ENCODE peak calls at places on chromosome 21, in eight cellular contexts. One of them, this sample, is unnamed.

GRCh38 chr21:14956826-14957225 is 108.0 kb downstream of the NRIP1 start:
- DNase-seq in EL: peak
- DNase-seq in stimulated activated CD8-positive, alpha-beta memory T cell treated with anti-CD3 and anti-CD28 coated beads, Interleukin-7, amount 100 ng/mL, for 24 hours: no peak
- DNase-seq in midbrain: no peak
- DNase-seq in ELR: peak
- DNase-seq in mucosa of gallbladder: no peak
- DNase-seq in fibroblast of pulmonary artery: peak
- DNase-seq in CD4-positive, alpha-beta T cell: no peak
- DNase-seq in this sample: no peak

GRCh38 chr21:43935711-43936110 is 70.7 kb downstream of the AGPAT3 start:
- DNase-seq in CD4-positive, alpha-beta T cell: no peak
- DNase-seq in EL: no peak
- DNase-seq in stimulated activated CD8-positive, alpha-beta memory T cell treated with anti-CD3 and anti-CD28 coated beads, Interleukin-7, amount 100 ng/mL, for 24 hours: no peak
- DNase-seq in midbrain: no peak
- DNase-seq in ELR: no peak
- DNase-seq in fibroblast of pulmonary artery: no peak
- DNase-seq in mucosa of gallbladder: no peak
- DNase-seq in this sample: no peak

GRCh38 chr21:44984428-44984791 is 44.6 kb downstream of the SLX9 start:
- DNase-seq in CD4-positive, alpha-beta T cell: no peak
- DNase-seq in midbrain: no peak
- DNase-seq in stimulated activated CD8-positive, alpha-beta memory T cell treated with anti-CD3 and anti-CD28 coated beads, Interleukin-7, amount 100 ng/mL, for 24 hours: no peak
- DNase-seq in EL: no peak
- DNase-seq in ELR: no peak
- DNase-seq in fibroblast of pulmonary artery: no peak
- DNase-seq in mucosa of gallbladder: no peak
- DNase-seq in this sample: no peak

GRCh38 chr21:35467536-35467935 is 418.4 kb upstream of the RUNX1 start:
- DNase-seq in midbrain: no peak
- DNase-seq in fibroblast of pulmonary artery: no peak
- DNase-seq in mucosa of gallbladder: no peak
- DNase-seq in ELR: no peak
- DNase-seq in CD4-positive, alpha-beta T cell: no peak
- DNase-seq in EL: peak
- DNase-seq in stimulated activated CD8-positive, alpha-beta memory T cell treated with anti-CD3 and anti-CD28 coated beads, Interleukin-7, amount 100 ng/mL, for 24 hours: no peak
- DNase-seq in this sample: no peak

GRCh38 chr21:37206531-37206930 is 60.6 kb downstream of the VPS26C start:
- DNase-seq in stimulated activated CD8-positive, alpha-beta memory T cell treated with anti-CD3 and anti-CD28 coated beads, Interleukin-7, amount 100 ng/mL, for 24 hours: no peak
- DNase-seq in CD4-positive, alpha-beta T cell: no peak
- DNase-seq in EL: no peak
- DNase-seq in mucosa of gallbladder: no peak
- DNase-seq in midbrain: no peak
- DNase-seq in ELR: no peak
- DNase-seq in fibroblast of pulmonary artery: no peak
- DNase-seq in this sample: no peak

GRCh38 chr21:17819114-17819877 is at the start of gene C21orf91:
- DNase-seq in midbrain: peak
- DNase-seq in EL: peak
- DNase-seq in fibroblast of pulmonary artery: peak
- DNase-seq in stimulated activated CD8-positive, alpha-beta memory T cell treated with anti-CD3 and anti-CD28 coated beads, Interleukin-7, amount 100 ng/mL, for 24 hours: peak
- DNase-seq in CD4-positive, alpha-beta T cell: peak
- DNase-seq in mucosa of gallbladder: peak
- DNase-seq in ELR: peak
- DNase-seq in this sample: peak

GRCh38 chr21:31366825-31367224 is 22.8 kb upstream of the TIAM1 start:
- DNase-seq in midbrain: no peak
- DNase-seq in CD4-positive, alpha-beta T cell: no peak
- DNase-seq in ELR: peak
- DNase-seq in fibroblast of pulmonary artery: peak
- DNase-seq in stimulated activated CD8-positive, alpha-beta memory T cell treated with anti-CD3 and anti-CD28 coated beads, Interleukin-7, amount 100 ng/mL, for 24 hours: no peak
- DNase-seq in mucosa of gallbladder: peak
- DNase-seq in EL: peak
- DNase-seq in this sample: no peak

GRCh38 chr21:45805321-45805720 is 161.8 kb downstream of the PCBP3 start:
- DNase-seq in mucosa of gallbladder: no peak
- DNase-seq in midbrain: no peak
- DNase-seq in ELR: no peak
- DNase-seq in CD4-positive, alpha-beta T cell: no peak
- DNase-seq in fibroblast of pulmonary artery: no peak
- DNase-seq in stimulated activated CD8-positive, alpha-beta memory T cell treated with anti-CD3 and anti-CD28 coated beads, Interleukin-7, amount 100 ng/mL, for 24 hours: no peak
- DNase-seq in EL: no peak
- DNase-seq in this sample: no peak

GRCh38 chr21:31018232-31018631 is 20.0 kb downstream of the KRTAP19-8 start:
- DNase-seq in EL: no peak
- DNase-seq in fibroblast of pulmonary artery: no peak
- DNase-seq in CD4-positive, alpha-beta T cell: no peak
- DNase-seq in stimulated activated CD8-positive, alpha-beta memory T cell treated with anti-CD3 and anti-CD28 coated beads, Interleukin-7, amount 100 ng/mL, for 24 hours: no peak
- DNase-seq in midbrain: no peak
- DNase-seq in mucosa of gallbladder: no peak
- DNase-seq in ELR: no peak
- DNase-seq in this sample: no peak

GRCh38 chr21:46017148-46017547 is 35.6 kb downstream of the COL6A1 start:
- DNase-seq in stimulated activated CD8-positive, alpha-beta memory T cell treated with anti-CD3 and anti-CD28 coated beads, Interleukin-7, amount 100 ng/mL, for 24 hours: no peak
- DNase-seq in ELR: no peak
- DNase-seq in EL: no peak
- DNase-seq in fibroblast of pulmonary artery: no peak
- DNase-seq in midbrain: no peak
- DNase-seq in CD4-positive, alpha-beta T cell: no peak
- DNase-seq in mucosa of gallbladder: no peak
- DNase-seq in this sample: no peak

GRCh38 chr21:45769239-45769758 is 125.8 kb downstream of the PCBP3 start:
- DNase-seq in ELR: no peak
- DNase-seq in mucosa of gallbladder: no peak
- DNase-seq in CD4-positive, alpha-beta T cell: no peak
- DNase-seq in midbrain: no peak
- DNase-seq in EL: no peak
- DNase-seq in fibroblast of pulmonary artery: no peak
- DNase-seq in stimulated activated CD8-positive, alpha-beta memory T cell treated with anti-CD3 and anti-CD28 coated beads, Interleukin-7, amount 100 ng/mL, for 24 hours: no peak
- DNase-seq in this sample: no peak

GRCh38 chr21:44944596-44944995 is 4.8 kb downstream of the SLX9 start:
- DNase-seq in midbrain: no peak
- DNase-seq in CD4-positive, alpha-beta T cell: no peak
- DNase-seq in mucosa of gallbladder: no peak
- DNase-seq in stimulated activated CD8-positive, alpha-beta memory T cell treated with anti-CD3 and anti-CD28 coated beads, Interleukin-7, amount 100 ng/mL, for 24 hours: no peak
- DNase-seq in ELR: no peak
- DNase-seq in EL: no peak
- DNase-seq in fibroblast of pulmonary artery: no peak
- DNase-seq in this sample: no peak

GRCh38 chr21:16942703-16943102 is 570.1 kb upstream of the CXADR start:
- DNase-seq in fibroblast of pulmonary artery: peak
- DNase-seq in stimulated activated CD8-positive, alpha-beta memory T cell treated with anti-CD3 and anti-CD28 coated beads, Interleukin-7, amount 100 ng/mL, for 24 hours: no peak
- DNase-seq in mucosa of gallbladder: no peak
- DNase-seq in EL: peak
- DNase-seq in midbrain: no peak
- DNase-seq in CD4-positive, alpha-beta T cell: no peak
- DNase-seq in ELR: peak
- DNase-seq in this sample: peak

GRCh38 chr21:37827878-37828277 is 88.4 kb downstream of the KCNJ6 start:
- DNase-seq in stimulated activated CD8-positive, alpha-beta memory T cell treated with anti-CD3 and anti-CD28 coated beads, Interleukin-7, amount 100 ng/mL, for 24 hours: no peak
- DNase-seq in EL: no peak
- DNase-seq in mucosa of gallbladder: no peak
- DNase-seq in CD4-positive, alpha-beta T cell: no peak
- DNase-seq in midbrain: no peak
- DNase-seq in ELR: no peak
- DNase-seq in fibroblast of pulmonary artery: no peak
- DNase-seq in this sample: no peak

GRCh38 chr21:31476551-31477120 is 132.6 kb upstream of the TIAM1 start:
- DNase-seq in CD4-positive, alpha-beta T cell: no peak
- DNase-seq in midbrain: peak
- DNase-seq in fibroblast of pulmonary artery: peak
- DNase-seq in EL: no peak
- DNase-seq in stimulated activated CD8-positive, alpha-beta memory T cell treated with anti-CD3 and anti-CD28 coated beads, Interleukin-7, amount 100 ng/mL, for 24 hours: no peak
- DNase-seq in mucosa of gallbladder: no peak
- DNase-seq in ELR: peak
- DNase-seq in this sample: no peak

GRCh38 chr21:35179990-35180557 is 131.0 kb upstream of the RUNX1 start:
- DNase-seq in CD4-positive, alpha-beta T cell: no peak
- DNase-seq in fibroblast of pulmonary artery: peak
- DNase-seq in midbrain: no peak
- DNase-seq in stimulated activated CD8-positive, alpha-beta memory T cell treated with anti-CD3 and anti-CD28 coated beads, Interleukin-7, amount 100 ng/mL, for 24 hours: no peak
- DNase-seq in ELR: peak
- DNase-seq in EL: peak
- DNase-seq in mucosa of gallbladder: no peak
- DNase-seq in this sample: no peak

GRCh38 chr21:35026617-35027557 is 22.2 kb downstream of the RUNX1 start:
- DNase-seq in stimulated activated CD8-positive, alpha-beta memory T cell treated with anti-CD3 and anti-CD28 coated beads, Interleukin-7, amount 100 ng/mL, for 24 hours: peak
- DNase-seq in fibroblast of pulmonary artery: peak
- DNase-seq in ELR: peak
- DNase-seq in EL: no peak
- DNase-seq in midbrain: peak
- DNase-seq in CD4-positive, alpha-beta T cell: peak
- DNase-seq in mucosa of gallbladder: peak
- DNase-seq in this sample: no peak

GRCh38 chr21:38913120-38913975 is 107.6 kb downstream of the ETS2 start:
- DNase-seq in ELR: peak
- DNase-seq in EL: peak
- DNase-seq in CD4-positive, alpha-beta T cell: no peak
- DNase-seq in midbrain: no peak
- DNase-seq in fibroblast of pulmonary artery: peak
- DNase-seq in mucosa of gallbladder: peak
- DNase-seq in stimulated activated CD8-positive, alpha-beta memory T cell treated with anti-CD3 and anti-CD28 coated beads, Interleukin-7, amount 100 ng/mL, for 24 hours: no peak
- DNase-seq in this sample: peak

GRCh38 chr21:45555557-45556301 is 13.5 kb upstream of the SLC19A1 start:
- DNase-seq in midbrain: peak
- DNase-seq in CD4-positive, alpha-beta T cell: peak
- DNase-seq in stimulated activated CD8-positive, alpha-beta memory T cell treated with anti-CD3 and anti-CD28 coated beads, Interleukin-7, amount 100 ng/mL, for 24 hours: no peak
- DNase-seq in fibroblast of pulmonary artery: peak
- DNase-seq in ELR: peak
- DNase-seq in EL: peak
- DNase-seq in mucosa of gallbladder: peak
- DNase-seq in this sample: peak

GRCh38 chr21:15775291-15775690 is 45.5 kb downstream of the USP25 start:
- DNase-seq in CD4-positive, alpha-beta T cell: no peak
- DNase-seq in fibroblast of pulmonary artery: no peak
- DNase-seq in stimulated activated CD8-positive, alpha-beta memory T cell treated with anti-CD3 and anti-CD28 coated beads, Interleukin-7, amount 100 ng/mL, for 24 hours: no peak
- DNase-seq in midbrain: no peak
- DNase-seq in EL: peak
- DNase-seq in mucosa of gallbladder: no peak
- DNase-seq in ELR: peak
- DNase-seq in this sample: no peak

GRCh38 chr21:33402011-33402979 is 918 bp upstream of the IFNGR2 start:
- DNase-seq in ELR: peak
- DNase-seq in midbrain: peak
- DNase-seq in stimulated activated CD8-positive, alpha-beta memory T cell treated with anti-CD3 and anti-CD28 coated beads, Interleukin-7, amount 100 ng/mL, for 24 hours: no peak
- DNase-seq in CD4-positive, alpha-beta T cell: peak
- DNase-seq in fibroblast of pulmonary artery: peak
- DNase-seq in EL: peak
- DNase-seq in mucosa of gallbladder: peak
- DNase-seq in this sample: peak

GRCh38 chr21:44855572-44855971 is 17.9 kb downstream of the PTTG1IP start:
- DNase-seq in midbrain: no peak
- DNase-seq in mucosa of gallbladder: no peak
- DNase-seq in fibroblast of pulmonary artery: no peak
- DNase-seq in stimulated activated CD8-positive, alpha-beta memory T cell treated with anti-CD3 and anti-CD28 coated beads, Interleukin-7, amount 100 ng/mL, for 24 hours: no peak
- DNase-seq in CD4-positive, alpha-beta T cell: no peak
- DNase-seq in EL: no peak
- DNase-seq in ELR: no peak
- DNase-seq in this sample: no peak

GRCh38 chr21:34280389-34280795 is 83.4 kb upstream of the KCNE2 start:
- DNase-seq in ELR: no peak
- DNase-seq in EL: no peak
- DNase-seq in midbrain: no peak
- DNase-seq in stimulated activated CD8-positive, alpha-beta memory T cell treated with anti-CD3 and anti-CD28 coated beads, Interleukin-7, amount 100 ng/mL, for 24 hours: no peak
- DNase-seq in CD4-positive, alpha-beta T cell: no peak
- DNase-seq in mucosa of gallbladder: peak
- DNase-seq in fibroblast of pulmonary artery: peak
- DNase-seq in this sample: no peak

GRCh38 chr21:45852886-45853400 is 128.6 kb upstream of the COL6A1 start:
- DNase-seq in fibroblast of pulmonary artery: no peak
- DNase-seq in stimulated activated CD8-positive, alpha-beta memory T cell treated with anti-CD3 and anti-CD28 coated beads, Interleukin-7, amount 100 ng/mL, for 24 hours: no peak
- DNase-seq in mucosa of gallbladder: no peak
- DNase-seq in EL: no peak
- DNase-seq in CD4-positive, alpha-beta T cell: no peak
- DNase-seq in midbrain: no peak
- DNase-seq in ELR: no peak
- DNase-seq in this sample: no peak

GRCh38 chr21:38787461-38788274 is 18.1 kb upstream of the ETS2 start:
- DNase-seq in EL: peak
- DNase-seq in CD4-positive, alpha-beta T cell: no peak
- DNase-seq in midbrain: no peak
- DNase-seq in ELR: peak
- DNase-seq in mucosa of gallbladder: peak
- DNase-seq in stimulated activated CD8-positive, alpha-beta memory T cell treated with anti-CD3 and anti-CD28 coated beads, Interleukin-7, amount 100 ng/mL, for 24 hours: no peak
- DNase-seq in fibroblast of pulmonary artery: peak
- DNase-seq in this sample: no peak

GRCh38 chr21:42343101-42343500 is 7.7 kb downstream of the TFF2 start:
- DNase-seq in fibroblast of pulmonary artery: no peak
- DNase-seq in CD4-positive, alpha-beta T cell: no peak
- DNase-seq in midbrain: no peak
- DNase-seq in mucosa of gallbladder: no peak
- DNase-seq in EL: no peak
- DNase-seq in ELR: no peak
- DNase-seq in stimulated activated CD8-positive, alpha-beta memory T cell treated with anti-CD3 and anti-CD28 coated beads, Interleukin-7, amount 100 ng/mL, for 24 hours: no peak
- DNase-seq in this sample: no peak

GRCh38 chr21:23394458-23394857 is 2212.8 kb downstream of the MRPL39 start:
- DNase-seq in mucosa of gallbladder: no peak
- DNase-seq in EL: no peak
- DNase-seq in ELR: peak
- DNase-seq in midbrain: no peak
- DNase-seq in stimulated activated CD8-positive, alpha-beta memory T cell treated with anti-CD3 and anti-CD28 coated beads, Interleukin-7, amount 100 ng/mL, for 24 hours: no peak
- DNase-seq in fibroblast of pulmonary artery: no peak
- DNase-seq in CD4-positive, alpha-beta T cell: no peak
- DNase-seq in this sample: no peak

GRCh38 chr21:44556879-44557278 is 1.7 kb downstream of the KRTAP10-3 start:
- DNase-seq in ELR: no peak
- DNase-seq in fibroblast of pulmonary artery: no peak
- DNase-seq in EL: no peak
- DNase-seq in CD4-positive, alpha-beta T cell: no peak
- DNase-seq in midbrain: no peak
- DNase-seq in stimulated activated CD8-positive, alpha-beta memory T cell treated with anti-CD3 and anti-CD28 coated beads, Interleukin-7, amount 100 ng/mL, for 24 hours: no peak
- DNase-seq in mucosa of gallbladder: no peak
- DNase-seq in this sample: no peak

GRCh38 chr21:32457360-32457840 is 44.9 kb downstream of the EVA1C start:
- DNase-seq in midbrain: no peak
- DNase-seq in mucosa of gallbladder: peak
- DNase-seq in ELR: peak
- DNase-seq in EL: peak
- DNase-seq in fibroblast of pulmonary artery: peak
- DNase-seq in stimulated activated CD8-positive, alpha-beta memory T cell treated with anti-CD3 and anti-CD28 coated beads, Interleukin-7, amount 100 ng/mL, for 24 hours: no peak
- DNase-seq in CD4-positive, alpha-beta T cell: no peak
- DNase-seq in this sample: no peak

GRCh38 chr21:25929859-25930520 is 195.2 kb downstream of the GABPA start:
- DNase-seq in mucosa of gallbladder: no peak
- DNase-seq in midbrain: peak
- DNase-seq in fibroblast of pulmonary artery: peak
- DNase-seq in ELR: peak
- DNase-seq in EL: no peak
- DNase-seq in stimulated activated CD8-positive, alpha-beta memory T cell treated with anti-CD3 and anti-CD28 coated beads, Interleukin-7, amount 100 ng/mL, for 24 hours: no peak
- DNase-seq in CD4-positive, alpha-beta T cell: no peak
- DNase-seq in this sample: no peak

GRCh38 chr21:32477424-32477745 is 64.9 kb downstream of the EVA1C start:
- DNase-seq in fibroblast of pulmonary artery: no peak
- DNase-seq in CD4-positive, alpha-beta T cell: no peak
- DNase-seq in EL: no peak
- DNase-seq in midbrain: no peak
- DNase-seq in mucosa of gallbladder: no peak
- DNase-seq in stimulated activated CD8-positive, alpha-beta memory T cell treated with anti-CD3 and anti-CD28 coated beads, Interleukin-7, amount 100 ng/mL, for 24 hours: no peak
- DNase-seq in ELR: no peak
- DNase-seq in this sample: no peak

GRCh38 chr21:17769049-17769845 is 49.9 kb downstream of the C21orf91 start:
- DNase-seq in mucosa of gallbladder: no peak
- DNase-seq in midbrain: no peak
- DNase-seq in CD4-positive, alpha-beta T cell: no peak
- DNase-seq in ELR: no peak
- DNase-seq in fibroblast of pulmonary artery: no peak
- DNase-seq in stimulated activated CD8-positive, alpha-beta memory T cell treated with anti-CD3 and anti-CD28 coated beads, Interleukin-7, amount 100 ng/mL, for 24 hours: no peak
- DNase-seq in EL: no peak
- DNase-seq in this sample: no peak

GRCh38 chr21:9758888-9759287 is 762.5 kb upstream of the TPTE start:
- DNase-seq in midbrain: no peak
- DNase-seq in stimulated activated CD8-positive, alpha-beta memory T cell treated with anti-CD3 and anti-CD28 coated beads, Interleukin-7, amount 100 ng/mL, for 24 hours: no peak
- DNase-seq in mucosa of gallbladder: no peak
- DNase-seq in ELR: no peak
- DNase-seq in EL: no peak
- DNase-seq in CD4-positive, alpha-beta T cell: no peak
- DNase-seq in fibroblast of pulmonary artery: no peak
- DNase-seq in this sample: no peak

GRCh38 chr21:45576838-45577737 is 34.8 kb upstream of the SLC19A1 start:
- DNase-seq in ELR: no peak
- DNase-seq in midbrain: no peak
- DNase-seq in mucosa of gallbladder: no peak
- DNase-seq in fibroblast of pulmonary artery: no peak
- DNase-seq in CD4-positive, alpha-beta T cell: no peak
- DNase-seq in stimulated activated CD8-positive, alpha-beta memory T cell treated with anti-CD3 and anti-CD28 coated beads, Interleukin-7, amount 100 ng/mL, for 24 hours: no peak
- DNase-seq in EL: no peak
- DNase-seq in this sample: no peak

This sample was measured in H1.